ENCODE peak calls at places on chromosomes 13 and 19, in nine cellular contexts. C, T, Q, O, X, Z, D, U and F are unnamed samples.

GRCh38 chr19:14183741-14184395 is 22.1 kb downstream of the ADGRL1 start:
- DNase-seq in U (peak; percentile 84), O (peak; percentile 74), D (no peak), Z (no peak), T (no peak), Q (no peak), X (no peak), C (no peak), F (no peak)

GRCh38 chr19:19406878-19407639 is 1.6 kb downstream of the GATAD2A start:
- DNase-seq in T (peak; percentile 57), O (no peak), Q (peak; percentile 78), Z (peak; percentile 41), U (peak; percentile 63), D (peak; percentile 42), X (peak; percentile 50), C (peak; percentile 77), F (peak; percentile 41)

GRCh38 chr13:113109151-113110047 is 3.8 kb downstream of the F7 start:
- DNase-seq in D (no peak), T (peak; percentile 41), C (no peak), X (no peak), U (no peak), Z (no peak), Q (no peak), O (no peak), F (no peak)

GRCh38 chr13:40402931-40403412 is 263.5 kb downstream of the FOXO1 start:
- DNase-seq in O (no peak), Q (peak; percentile 40), D (no peak), U (no peak), Z (no peak), C (peak; percentile 72), X (peak; percentile 36), T (no peak), F (peak; percentile 85)

GRCh38 chr13:48302920-48303330 is 626 bp upstream of the RB1 start:
- DNase-seq in T (no peak), U (no peak), X (no peak), O (no peak), Q (peak; percentile 84), C (no peak), Z (no peak), D (no peak), F (no peak)

GRCh38 chr19:54309811-54310210 is 3.2 kb downstream of the LILRA5 start:
- DNase-seq in D (no peak), Z (no peak), T (no peak), X (no peak), C (no peak), U (no peak), Q (no peak), O (no peak), F (no peak)

GRCh38 chr13:97659602-97660001 is 225.6 kb downstream of the RAP2A start:
- DNase-seq in Q (peak; percentile 16), O (peak; percentile 46), X (peak; percentile 26), Z (no peak), U (peak; percentile 31), C (peak; percentile 3), D (no peak), T (no peak), F (no peak)

GRCh38 chr13:105135852-105136251 is 1399.6 kb downstream of the EFNB2 start:
- DNase-seq in O (peak; percentile 43), Q (no peak), X (no peak), U (no peak), T (no peak), Z (no peak), D (no peak), C (no peak), F (no peak)

GRCh38 chr19:58570770-58571574 is 2.2 kb downstream of the MZF1 start:
- DNase-seq in U (no peak), T (no peak), C (no peak), O (no peak), D (no peak), Q (no peak), X (peak; percentile 38), Z (peak; percentile 26), F (no peak)

GRCh38 chr13:33651766-33652165 is 166.2 kb upstream of the RFC3 start:
- DNase-seq in U (no peak), X (no peak), D (no peak), Q (no peak), Z (no peak), C (no peak), O (no peak), T (no peak), F (no peak)

GRCh38 chr19:35449347-35450043 is 1.4 kb downstream of the FFAR2 start:
- DNase-seq in Z (no peak), X (no peak), C (no peak), Q (no peak), U (peak; percentile 42), T (no peak), D (no peak), O (peak; percentile 37), F (no peak)

GRCh38 chr13:99985243-99985874 is 3.8 kb downstream of the ZIC2 start:
- DNase-seq in D (no peak), C (no peak), Z (no peak), U (peak; percentile 83), O (no peak), T (no peak), Q (no peak), X (no peak), F (no peak)

GRCh38 chr19:409515-410242 is 732 bp upstream of the C2CD4C start:
- DNase-seq in C (no peak), X (no peak), Z (no peak), T (no peak), Q (peak; percentile 25), D (no peak), O (peak; percentile 74), U (peak; percentile 37), F (no peak)

GRCh38 chr13:114296902-114297301 is 15.5 kb downstream of the UPF3A start:
- DNase-seq in X (no peak), Z (no peak), T (no peak), C (no peak), Q (no peak), D (no peak), O (no peak), U (no peak), F (no peak)

GRCh38 chr13:27638521-27638920 is 16.8 kb downstream of the POLR1D start:
- DNase-seq in X (peak; percentile 49), T (no peak), D (no peak), Q (peak; percentile 26), O (no peak), U (no peak), Z (no peak), C (peak; percentile 48), F (no peak)

GRCh38 chr13:36475468-36475867 is 43.2 kb downstream of the CCNA1 start:
- DNase-seq in D (no peak), X (no peak), Z (no peak), O (peak; percentile 9), T (no peak), Q (no peak), U (peak; percentile 84), C (no peak), F (peak; percentile 2)

GRCh38 chr13:107067381-107067780 is 499.4 kb upstream of the ARGLU1 start:
- DNase-seq in O (peak; percentile 11), U (no peak), Z (no peak), Q (no peak), C (no peak), X (no peak), T (no peak), D (no peak), F (no peak)

GRCh38 chr13:44834404-44834803 is 154.9 kb downstream of the NUFIP1 start:
- DNase-seq in T (no peak), X (no peak), C (no peak), Q (no peak), U (no peak), O (no peak), D (no peak), Z (no peak), F (no peak)

DNA sequence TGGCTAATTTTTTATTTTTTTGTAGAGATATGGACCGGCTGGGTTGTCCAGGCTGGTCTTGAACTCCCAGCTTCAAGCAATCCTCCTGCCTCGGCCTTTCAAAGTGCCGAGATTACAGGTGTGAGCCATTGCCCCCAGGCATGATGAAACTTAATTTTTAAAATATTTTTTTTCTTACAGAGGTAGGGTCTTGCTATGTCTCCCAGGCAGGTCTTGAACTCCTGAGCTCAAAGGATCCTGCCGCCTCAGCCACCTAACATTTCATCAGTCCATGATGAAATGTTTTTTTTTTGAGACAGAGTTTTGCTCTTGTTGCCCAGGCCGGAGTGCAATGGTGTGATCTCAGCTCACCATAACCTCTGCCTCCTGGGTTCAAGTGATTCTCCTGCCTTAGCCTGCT is 12.4 kb downstream of the C19orf44 start:
- DNase-seq in D (no peak), X (no peak), C (no peak), Q (no peak), Z (no peak), O (no peak), U (no peak), T (no peak), F (no peak)
- H3K27ac ChIP-seq in D (no peak overlapping the region), X (no peak overlapping the region), C (no peak overlapping the region), Q (no peak overlapping the region), Z (no peak overlapping the region), O (no peak overlapping the region), U (no peak overlapping the region), T (no peak overlapping the region), F (no peak overlapping the region)

DNA sequence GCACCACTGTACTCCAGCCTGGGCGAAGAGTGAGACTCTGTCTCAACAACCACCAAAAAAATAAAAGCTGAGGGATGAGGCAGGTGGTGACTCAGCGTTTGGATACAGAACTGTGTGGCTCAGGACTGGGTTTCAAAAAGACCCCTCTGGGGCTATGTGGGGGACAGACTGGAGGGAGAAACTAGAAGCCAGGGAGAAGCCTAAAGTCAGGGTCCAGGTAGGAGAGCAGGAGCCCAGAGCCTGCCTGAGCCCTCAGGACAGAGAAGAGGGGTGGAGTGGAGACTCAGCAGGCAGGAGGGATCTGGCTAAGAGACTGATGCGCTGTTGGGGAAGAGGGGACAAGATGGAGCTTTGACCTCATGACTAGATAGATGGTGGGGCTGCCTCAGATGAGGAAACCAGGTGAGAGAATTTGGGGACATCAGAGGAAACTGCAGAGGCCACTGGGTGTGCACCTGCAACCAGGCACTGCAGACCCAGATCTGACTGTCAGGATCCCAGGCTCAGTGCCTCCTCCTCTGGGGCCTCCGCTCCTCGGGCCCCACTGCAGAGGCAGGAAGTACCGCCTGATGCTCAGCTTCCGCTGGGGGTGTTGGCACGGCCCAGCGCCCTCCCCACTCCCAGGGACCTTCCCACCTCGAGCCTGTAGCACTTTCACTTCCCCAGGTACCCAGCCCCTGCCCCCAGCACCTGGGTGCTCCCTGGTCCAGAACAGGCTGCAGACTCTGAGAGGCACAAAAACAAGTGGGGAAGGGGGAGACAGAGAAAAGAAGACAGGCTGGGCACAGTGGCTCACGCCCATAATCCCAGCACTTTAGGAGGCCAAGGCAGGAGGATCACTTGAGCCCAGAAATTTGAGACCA is 1.5 kb upstream of the CD37 start:
- DNase-seq in C (peak; percentile 61), Z (peak; percentile 24), U (no peak), O (no peak), T (peak; percentile 64), X (no peak), D (peak; percentile 57), Q (peak; percentile 35), F (no peak)
- H3K27ac ChIP-seq in C (no peak overlapping the region), Z (no peak overlapping the region), U (no peak overlapping the region), O (no peak overlapping the region), T (peak overlapping the region; percentile 77), X (no peak overlapping the region), D (peak overlapping the region; percentile 49), Q (peak overlapping the region; percentile 18), F (no peak overlapping the region)

GRCh38 chr13:24626449-24626848 is 53.8 kb upstream of the ATP12A start:
- DNase-seq in T (no peak), D (peak; percentile 17), U (no peak), X (no peak), Z (no peak), O (no peak), C (no peak), Q (no peak), F (no peak)
- H3K27ac ChIP-seq in T (no peak overlapping the region), D (no peak overlapping the region), U (no peak overlapping the region), X (no peak overlapping the region), Z (no peak overlapping the region), O (no peak overlapping the region), C (no peak overlapping the region), Q (no peak overlapping the region), F (no peak overlapping the region)

GRCh38 chr13:110479215-110479545 is 82.3 kb downstream of the RAB20 start:
- DNase-seq in X (no peak), U (no peak), Q (no peak), O (no peak), Z (no peak), D (no peak), T (no peak), C (no peak), F (no peak)
- H3K27ac ChIP-seq in X (no peak overlapping the region), U (no peak overlapping the region), Q (no peak overlapping the region), O (no peak overlapping the region), Z (no peak overlapping the region), D (no peak overlapping the region), T (peak overlapping the region; percentile 3), C (no peak overlapping the region), F (no peak overlapping the region)